ENCODE peak calls at places on chromosomes 13 and 19, in four cellular contexts. One of them, this sample, is unnamed.

GRCh38 chr19:5150331-5150901 is 181.5 kb downstream of the KDM4B start:
- DNase-seq in stimulated activated CD8-positive, alpha-beta memory T cell treated with anti-CD3 and anti-CD28 coated beads, Interleukin-4, amount 100 ng/mL, for 1 hour: no peak
- DNase-seq in ascending aorta: no peak
- DNase-seq in T-helper 2 cell treated with Interferon-gamma antibody and Interleukin-4, amounts not matched to agents 5 μg/mL and 100 μg/mL, for 36 hours: no peak
- DNase-seq in this sample: no peak

GRCh38 chr13:40317980-40318327 is 348.5 kb downstream of the FOXO1 start:
- DNase-seq in stimulated activated CD8-positive, alpha-beta memory T cell treated with anti-CD3 and anti-CD28 coated beads, Interleukin-4, amount 100 ng/mL, for 1 hour: no peak
- DNase-seq in ascending aorta: no peak
- DNase-seq in T-helper 2 cell treated with Interferon-gamma antibody and Interleukin-4, amounts not matched to agents 5 μg/mL and 100 μg/mL, for 36 hours: no peak
- DNase-seq in this sample: no peak

GRCh38 chr13:103516009-103516795 is 450.0 kb upstream of the SLC10A2 start:
- DNase-seq in T-helper 2 cell treated with Interferon-gamma antibody and Interleukin-4, amounts not matched to agents 5 μg/mL and 100 μg/mL, for 36 hours: no peak
- DNase-seq in stimulated activated CD8-positive, alpha-beta memory T cell treated with anti-CD3 and anti-CD28 coated beads, Interleukin-4, amount 100 ng/mL, for 1 hour: no peak
- DNase-seq in ascending aorta: no peak
- DNase-seq in this sample: no peak

GRCh38 chr19:50859849-50860248 is 5.1 kb downstream of the KLK3 start:
- DNase-seq in ascending aorta: no peak
- DNase-seq in T-helper 2 cell treated with Interferon-gamma antibody and Interleukin-4, amounts not matched to agents 5 μg/mL and 100 μg/mL, for 36 hours: no peak
- DNase-seq in stimulated activated CD8-positive, alpha-beta memory T cell treated with anti-CD3 and anti-CD28 coated beads, Interleukin-4, amount 100 ng/mL, for 1 hour: no peak
- DNase-seq in this sample: no peak

GRCh38 chr13:79812070-79812850 is 331.3 kb downstream of the NDFIP2 start:
- DNase-seq in ascending aorta: no peak
- DNase-seq in T-helper 2 cell treated with Interferon-gamma antibody and Interleukin-4, amounts not matched to agents 5 μg/mL and 100 μg/mL, for 36 hours: no peak
- DNase-seq in stimulated activated CD8-positive, alpha-beta memory T cell treated with anti-CD3 and anti-CD28 coated beads, Interleukin-4, amount 100 ng/mL, for 1 hour: no peak
- DNase-seq in this sample: no peak

GRCh38 chr19:18017275-18018083 is 9.5 kb downstream of the ARRDC2 start:
- DNase-seq in stimulated activated CD8-positive, alpha-beta memory T cell treated with anti-CD3 and anti-CD28 coated beads, Interleukin-4, amount 100 ng/mL, for 1 hour: no peak
- DNase-seq in ascending aorta: no peak
- DNase-seq in T-helper 2 cell treated with Interferon-gamma antibody and Interleukin-4, amounts not matched to agents 5 μg/mL and 100 μg/mL, for 36 hours: no peak
- DNase-seq in this sample: no peak

GRCh38 chr13:23384111-23384510 is 49.4 kb downstream of the SACS start:
- DNase-seq in ascending aorta: no peak
- DNase-seq in T-helper 2 cell treated with Interferon-gamma antibody and Interleukin-4, amounts not matched to agents 5 μg/mL and 100 μg/mL, for 36 hours: peak
- DNase-seq in stimulated activated CD8-positive, alpha-beta memory T cell treated with anti-CD3 and anti-CD28 coated beads, Interleukin-4, amount 100 ng/mL, for 1 hour: no peak
- DNase-seq in this sample: no peak

GRCh38 chr19:42323852-42324654 is 1.4 kb upstream of the MEGF8 start:
- DNase-seq in T-helper 2 cell treated with Interferon-gamma antibody and Interleukin-4, amounts not matched to agents 5 μg/mL and 100 μg/mL, for 36 hours: peak
- DNase-seq in stimulated activated CD8-positive, alpha-beta memory T cell treated with anti-CD3 and anti-CD28 coated beads, Interleukin-4, amount 100 ng/mL, for 1 hour: no peak
- DNase-seq in ascending aorta: no peak
- DNase-seq in this sample: no peak

GRCh38 chr19:57302020-57302465 is 18.2 kb upstream of the ZNF543 start:
- DNase-seq in ascending aorta: no peak
- DNase-seq in stimulated activated CD8-positive, alpha-beta memory T cell treated with anti-CD3 and anti-CD28 coated beads, Interleukin-4, amount 100 ng/mL, for 1 hour: no peak
- DNase-seq in T-helper 2 cell treated with Interferon-gamma antibody and Interleukin-4, amounts not matched to agents 5 μg/mL and 100 μg/mL, for 36 hours: no peak
- DNase-seq in this sample: no peak

GRCh38 chr19:8161135-8161646 is 11.8 kb upstream of the FBN3 start:
- DNase-seq in stimulated activated CD8-positive, alpha-beta memory T cell treated with anti-CD3 and anti-CD28 coated beads, Interleukin-4, amount 100 ng/mL, for 1 hour: no peak
- DNase-seq in ascending aorta: no peak
- DNase-seq in T-helper 2 cell treated with Interferon-gamma antibody and Interleukin-4, amounts not matched to agents 5 μg/mL and 100 μg/mL, for 36 hours: peak
- DNase-seq in this sample: no peak

GRCh38 chr19:29002336-29002735 is 210.6 kb downstream of the UQCRFS1 start:
- DNase-seq in stimulated activated CD8-positive, alpha-beta memory T cell treated with anti-CD3 and anti-CD28 coated beads, Interleukin-4, amount 100 ng/mL, for 1 hour: no peak
- DNase-seq in T-helper 2 cell treated with Interferon-gamma antibody and Interleukin-4, amounts not matched to agents 5 μg/mL and 100 μg/mL, for 36 hours: no peak
- DNase-seq in ascending aorta: no peak
- DNase-seq in this sample: no peak

GRCh38 chr19:35938282-35939224 is 2.4 kb downstream of the LRFN3 start:
- DNase-seq in stimulated activated CD8-positive, alpha-beta memory T cell treated with anti-CD3 and anti-CD28 coated beads, Interleukin-4, amount 100 ng/mL, for 1 hour: no peak
- DNase-seq in ascending aorta: no peak
- DNase-seq in T-helper 2 cell treated with Interferon-gamma antibody and Interleukin-4, amounts not matched to agents 5 μg/mL and 100 μg/mL, for 36 hours: no peak
- DNase-seq in this sample: no peak

GRCh38 chr19:36849701-36850645 is 703 bp upstream of the ZNF345 start:
- DNase-seq in T-helper 2 cell treated with Interferon-gamma antibody and Interleukin-4, amounts not matched to agents 5 μg/mL and 100 μg/mL, for 36 hours: peak
- DNase-seq in stimulated activated CD8-positive, alpha-beta memory T cell treated with anti-CD3 and anti-CD28 coated beads, Interleukin-4, amount 100 ng/mL, for 1 hour: peak
- DNase-seq in ascending aorta: peak
- DNase-seq in this sample: peak

GRCh38 chr19:5042556-5042955 is 73.6 kb downstream of the KDM4B start:
- DNase-seq in T-helper 2 cell treated with Interferon-gamma antibody and Interleukin-4, amounts not matched to agents 5 μg/mL and 100 μg/mL, for 36 hours: no peak
- DNase-seq in ascending aorta: no peak
- DNase-seq in stimulated activated CD8-positive, alpha-beta memory T cell treated with anti-CD3 and anti-CD28 coated beads, Interleukin-4, amount 100 ng/mL, for 1 hour: no peak
- DNase-seq in this sample: no peak

GRCh38 chr13:99991806-99992242 is 10.2 kb downstream of the ZIC2 start:
- DNase-seq in T-helper 2 cell treated with Interferon-gamma antibody and Interleukin-4, amounts not matched to agents 5 μg/mL and 100 μg/mL, for 36 hours: no peak
- DNase-seq in stimulated activated CD8-positive, alpha-beta memory T cell treated with anti-CD3 and anti-CD28 coated beads, Interleukin-4, amount 100 ng/mL, for 1 hour: no peak
- DNase-seq in ascending aorta: no peak
- DNase-seq in this sample: no peak

GRCh38 chr19:37990362-37990761 is 83.4 kb downstream of the SIPA1L3 start:
- DNase-seq in ascending aorta: no peak
- DNase-seq in T-helper 2 cell treated with Interferon-gamma antibody and Interleukin-4, amounts not matched to agents 5 μg/mL and 100 μg/mL, for 36 hours: no peak
- DNase-seq in stimulated activated CD8-positive, alpha-beta memory T cell treated with anti-CD3 and anti-CD28 coated beads, Interleukin-4, amount 100 ng/mL, for 1 hour: no peak
- DNase-seq in this sample: no peak

GRCh38 chr19:58117841-58118575 is 20.0 kb upstream of the ZSCAN18 start:
- DNase-seq in stimulated activated CD8-positive, alpha-beta memory T cell treated with anti-CD3 and anti-CD28 coated beads, Interleukin-4, amount 100 ng/mL, for 1 hour: no peak
- DNase-seq in ascending aorta: no peak
- DNase-seq in T-helper 2 cell treated with Interferon-gamma antibody and Interleukin-4, amounts not matched to agents 5 μg/mL and 100 μg/mL, for 36 hours: no peak
- DNase-seq in this sample: no peak

GRCh38 chr13:41232715-41233114 is 30.7 kb downstream of the MTRF1 start:
- DNase-seq in ascending aorta: no peak
- DNase-seq in stimulated activated CD8-positive, alpha-beta memory T cell treated with anti-CD3 and anti-CD28 coated beads, Interleukin-4, amount 100 ng/mL, for 1 hour: no peak
- DNase-seq in T-helper 2 cell treated with Interferon-gamma antibody and Interleukin-4, amounts not matched to agents 5 μg/mL and 100 μg/mL, for 36 hours: no peak
- DNase-seq in this sample: no peak

GRCh38 chr13:25085125-25085742 is 10.7 kb upstream of the PABPC3 start:
- DNase-seq in T-helper 2 cell treated with Interferon-gamma antibody and Interleukin-4, amounts not matched to agents 5 μg/mL and 100 μg/mL, for 36 hours: no peak
- DNase-seq in stimulated activated CD8-positive, alpha-beta memory T cell treated with anti-CD3 and anti-CD28 coated beads, Interleukin-4, amount 100 ng/mL, for 1 hour: no peak
- DNase-seq in ascending aorta: no peak
- DNase-seq in this sample: peak

GRCh38 chr13:74068471-74068870 is 65.7 kb downstream of the KLF12 start:
- DNase-seq in stimulated activated CD8-positive, alpha-beta memory T cell treated with anti-CD3 and anti-CD28 coated beads, Interleukin-4, amount 100 ng/mL, for 1 hour: no peak
- DNase-seq in ascending aorta: no peak
- DNase-seq in T-helper 2 cell treated with Interferon-gamma antibody and Interleukin-4, amounts not matched to agents 5 μg/mL and 100 μg/mL, for 36 hours: no peak
- DNase-seq in this sample: no peak

GRCh38 chr19:29674374-29675119 is 9.3 kb downstream of the PLEKHF1 start:
- DNase-seq in T-helper 2 cell treated with Interferon-gamma antibody and Interleukin-4, amounts not matched to agents 5 μg/mL and 100 μg/mL, for 36 hours: no peak
- DNase-seq in ascending aorta: no peak
- DNase-seq in stimulated activated CD8-positive, alpha-beta memory T cell treated with anti-CD3 and anti-CD28 coated beads, Interleukin-4, amount 100 ng/mL, for 1 hour: no peak
- DNase-seq in this sample: no peak